ENCODE peak calls at places on chromosomes 2 and 18, in ten cellular contexts. J, W, H, V, P, G, X, U, Y and A are unnamed samples.

GRCh38 chr2:161170917-161171594 is 10.8 kb downstream of the TANK start:
- DNase-seq in P (peak; percentile 55), G (peak; percentile 8), W (no peak), U (no peak), J (no peak), X (no peak), Y (no peak), V (no peak), H (no peak), A (no peak)

GRCh38 chr2:100391735-100392515 is 25.5 kb downstream of the CHST10 start:
- DNase-seq in W (no peak), X (no peak), V (no peak), G (no peak), J (no peak), U (peak; percentile 46), Y (no peak), H (no peak), P (no peak), A (no peak)

GRCh38 chr2:160432633-160433032 is 61.0 kb downstream of the RBMS1 start:
- DNase-seq in W (peak; percentile 65), H (no peak), U (no peak), X (no peak), P (peak; percentile 65), G (peak; percentile 50), Y (peak; percentile 87), V (peak; percentile 35), J (no peak), A (no peak)

GRCh38 chr2:56167616-56168015 is 16.2 kb upstream of the CCDC85A start:
- DNase-seq in W (no peak), U (no peak), P (peak; percentile 41), Y (no peak), G (no peak), X (no peak), H (no peak), V (no peak), J (no peak), A (no peak)

GRCh38 chr18:45667056-45667455 is 51.8 kb downstream of the SLC14A2 start:
- DNase-seq in X (no peak), U (no peak), Y (no peak), W (no peak), P (no peak), G (no peak), J (no peak), V (no peak), H (no peak), A (no peak)

GRCh38 chr18:70672581-70672980 is 383.7 kb downstream of the SOCS6 start:
- DNase-seq in H (no peak), X (no peak), W (no peak), P (no peak), J (no peak), Y (no peak), U (no peak), V (no peak), G (no peak), A (no peak)

GRCh38 chr2:16224298-16225045 is 284.1 kb downstream of the MYCN start:
- DNase-seq in W (no peak), Y (no peak), U (no peak), V (no peak), G (no peak), J (no peak), X (no peak), H (no peak), P (no peak), A (no peak)

GRCh38 chr2:40158781-40159180 is 293.1 kb downstream of the SLC8A1 start:
- DNase-seq in G (no peak), P (no peak), W (no peak), V (no peak), Y (no peak), H (no peak), J (no peak), U (no peak), X (no peak), A (no peak)

GRCh38 chr18:24009651-24010333 is 4.8 kb upstream of the TTC39C start:
- DNase-seq in V (no peak), G (no peak), Y (no peak), J (no peak), H (no peak), W (no peak), U (no peak), P (no peak), X (no peak), A (no peak)
- TF ChIP-seq CTCF in V (no peak), G (no peak), Y (no peak), J (no peak), H (no peak), W (no peak), U (no peak), P (no peak), X (no peak), A (no peak)

GRCh38 chr18:74624491-74624890 is 26.8 kb downstream of the ZNF407 start:
- DNase-seq in H (no peak), P (no peak), G (no peak), J (no peak), U (no peak), Y (no peak), W (no peak), V (no peak), X (no peak), A (no peak)

GRCh38 chr18:74626311-74626874 is 28.7 kb downstream of the ZNF407 start:
- DNase-seq in U (no peak), P (no peak), V (no peak), X (no peak), G (no peak), W (no peak), H (no peak), J (no peak), Y (no peak), A (no peak)

GRCh38 chr18:74625157-74625556 is 27.5 kb downstream of the ZNF407 start:
- DNase-seq in U (no peak), Y (peak; percentile 38), X (no peak), G (no peak), V (no peak), P (no peak), W (no peak), J (no peak), H (no peak), A (no peak)

GRCh38 chr18:74622079-74622478 is 24.4 kb downstream of the ZNF407 start:
- DNase-seq in H (no peak), W (no peak), Y (no peak), J (no peak), P (no peak), G (no peak), X (no peak), U (no peak), V (no peak), A (no peak)

DNA sequence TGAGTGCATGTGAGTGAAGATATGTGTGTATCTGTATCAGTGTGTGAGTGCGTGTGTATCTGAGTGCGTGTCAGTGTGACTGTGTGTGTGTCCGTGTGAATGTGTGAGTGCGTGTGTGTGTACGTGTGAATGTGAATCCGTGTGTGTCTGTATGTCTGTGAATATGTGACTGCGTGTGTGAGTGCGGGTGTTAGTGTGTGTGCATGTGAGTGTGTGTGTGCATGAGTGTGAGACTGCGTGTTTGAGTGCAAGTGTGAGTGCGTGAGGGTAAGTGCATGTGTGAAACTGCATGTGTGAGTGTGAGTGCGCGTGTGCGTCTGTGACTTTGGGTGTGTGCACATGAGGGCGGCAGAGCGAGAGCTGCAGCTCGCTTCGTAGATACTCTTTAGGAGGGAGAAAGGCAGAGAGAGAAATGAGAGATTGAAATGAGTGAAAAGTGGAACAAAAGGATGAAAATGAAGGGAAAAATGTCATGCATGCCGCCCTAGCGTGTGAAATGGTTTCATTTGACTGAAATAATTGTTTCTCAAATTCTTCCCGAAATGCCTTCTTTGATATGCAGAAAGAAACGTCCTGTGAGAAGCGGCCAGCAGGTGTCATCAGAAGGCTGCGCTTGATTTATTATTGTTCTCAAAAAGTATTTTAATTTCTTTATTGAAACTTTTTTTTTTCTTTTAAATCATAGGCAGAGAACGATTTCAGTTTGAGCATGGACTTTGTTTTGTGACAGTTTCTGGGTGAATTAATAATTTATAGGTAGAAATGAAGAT is 25.6 kb downstream of the ZNF407 start:
- DNase-seq in Y (peak; percentile 24), X (no peak), V (no peak), G (peak; percentile 32), J (no peak), W (no peak), U (peak; percentile 43), H (no peak), P (peak; percentile 40), A (no peak)
- TF ChIP-seq CTCF in Y (peak; percentile 48), X (peak; percentile 46), V (peak; percentile 39), G (peak; percentile 34), J (no peak), W (peak; percentile 69), U (peak; percentile 59), H (peak; percentile 24), P (peak; percentile 53), A (peak; percentile 30)

GRCh38 chr2:120949027-120949956 is 213.6 kb downstream of the GLI2 start:
- DNase-seq in G (no peak), U (no peak), H (no peak), J (no peak), Y (no peak), W (no peak), V (peak; percentile 53), P (no peak), X (no peak), A (no peak)

GRCh38 chr2:120949957-120950590 is 214.4 kb downstream of the GLI2 start:
- DNase-seq in J (no peak), X (no peak), G (no peak), W (no peak), H (no peak), V (no peak), U (no peak), Y (peak; percentile 33), P (no peak), A (no peak)

GRCh38 chr2:120948662-120949011 is 213.0 kb downstream of the GLI2 start:
- DNase-seq in P (no peak), J (no peak), W (no peak), X (no peak), U (no peak), H (no peak), Y (no peak), G (no peak), V (no peak), A (no peak)

GRCh38 chr2:120947327-120947726 is 211.7 kb downstream of the GLI2 start:
- DNase-seq in X (no peak), W (no peak), P (no peak), G (no peak), J (no peak), V (no peak), U (no peak), Y (no peak), H (no peak), A (no peak)

DNA sequence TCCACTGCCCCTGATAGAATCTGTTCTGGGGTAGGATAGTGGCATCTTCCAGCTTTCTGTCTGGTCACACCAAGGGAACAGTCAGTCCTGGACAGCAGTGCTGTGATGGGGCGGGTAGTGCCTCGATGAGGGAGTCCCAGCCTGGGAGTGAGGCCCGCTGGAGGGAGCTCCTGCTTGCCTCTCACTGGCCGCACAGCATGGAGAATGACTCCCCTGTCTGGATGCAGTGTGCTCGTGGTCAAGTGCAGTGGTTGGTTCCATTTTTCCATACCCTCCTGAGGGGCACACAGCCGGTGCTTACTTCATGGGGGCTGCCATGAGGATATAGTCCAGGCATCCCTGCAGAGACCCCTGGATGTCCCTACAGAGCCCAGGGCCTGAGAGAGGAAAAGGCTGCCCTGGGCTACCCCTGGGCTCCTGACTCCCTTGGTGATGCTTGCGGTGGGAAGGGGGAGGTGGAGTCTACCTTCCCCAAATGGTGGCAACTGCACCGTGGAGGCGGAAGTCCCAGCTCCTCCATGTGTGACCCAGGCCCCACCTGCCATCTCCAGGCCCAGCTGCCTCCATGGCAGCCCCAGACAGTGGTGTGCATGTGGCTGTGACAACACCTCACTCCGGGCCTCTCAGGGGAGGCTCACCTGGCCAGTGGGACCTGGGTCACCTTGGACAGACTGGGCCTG is 212.5 kb downstream of the GLI2 start:
- DNase-seq in X (no peak), V (no peak), U (no peak), W (no peak), H (no peak), G (no peak), P (no peak), Y (no peak), J (no peak), A (no peak)
- TF ChIP-seq CTCF in X (no peak), V (no peak), U (no peak), W (no peak), H (no peak), G (no peak), P (no peak), Y (no peak), J (no peak), A (no peak)

GRCh38 chr18:76479351-76480238 is 15.4 kb downstream of the ZNF516 start:
- DNase-seq in G (no peak), J (peak; percentile 18), U (no peak), X (no peak), P (no peak), H (peak; percentile 54), V (no peak), Y (no peak), W (no peak), A (no peak)

GRCh38 chr18:76482971-76483691 is 11.9 kb downstream of the ZNF516 start:
- DNase-seq in H (no peak), P (no peak), V (no peak), X (no peak), J (peak; percentile 8), W (no peak), U (no peak), G (no peak), Y (no peak), A (no peak)

GRCh38 chr18:76482267-76482666 is 12.8 kb downstream of the ZNF516 start:
- DNase-seq in W (no peak), J (no peak), V (no peak), G (no peak), Y (no peak), X (no peak), U (no peak), H (no peak), P (no peak), A (no peak)

GRCh38 chr18:76483780-76484179 is 11.3 kb downstream of the ZNF516 start:
- DNase-seq in U (no peak), V (no peak), X (no peak), J (peak; percentile 14), Y (no peak), W (no peak), G (no peak), H (no peak), P (no peak), A (no peak)

DNA sequence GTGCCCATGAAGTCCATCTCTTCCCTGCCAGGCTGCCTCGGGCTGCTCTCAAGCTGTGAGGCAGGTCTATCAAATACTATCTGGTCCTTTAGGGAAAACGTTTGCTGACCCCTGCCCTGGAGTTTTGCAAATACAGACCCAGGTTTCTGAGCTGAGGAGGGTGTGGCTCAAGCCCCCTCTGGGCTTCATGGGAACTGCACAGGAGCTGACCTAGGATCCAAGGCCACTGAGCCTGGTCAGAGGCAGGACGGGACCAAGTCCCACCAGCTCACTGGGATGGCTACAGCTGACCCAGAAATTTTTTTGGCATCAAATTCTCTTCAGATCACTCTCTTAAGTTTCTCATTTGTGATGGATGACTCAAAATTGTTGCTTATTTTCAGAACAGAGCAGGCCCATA is 14.1 kb downstream of the ZNF516 start:
- DNase-seq in P (no peak), H (no peak), X (no peak), G (no peak), V (no peak), W (no peak), Y (no peak), U (no peak), J (no peak), A (no peak)
- TF ChIP-seq CTCF in P (peak; percentile 18), H (no peak), X (no peak), G (peak; percentile 30), V (no peak), W (no peak), Y (no peak), U (no peak), J (no peak), A (peak; percentile 40)